ENCODE peak calls at places on chromosomes 16 and 17, in six cellular contexts. T is Panc1, Y is heart right ventricle, B is GM23338, F is left ventricle myocardium inferior, C is fibroblast of lung. H is an unnamed sample. For H3K4me1, the result is how much of the 10 kb centered on the place peaks cover.

GRCh38 chr17:73139296-73139695 is 25.5 kb upstream of the SSTR2 start:
- DNase-seq in B (no peak), T (no peak), C (no peak), Y (no peak), F (no peak), H (no peak)

GRCh38 chr17:61340431-61340830 is 59.2 kb upstream of the TBX2 start:
- DNase-seq in B (no peak), Y (no peak), F (no peak), C (no peak), T (no peak), H (no peak)

GRCh38 chr16:53726625-53727024 is 22.7 kb downstream of the FTO start:
- DNase-seq in C (no peak), B (no peak), F (no peak), Y (no peak), T (no peak), H (no peak)

GRCh38 chr16:84829168-84829965 is 9.6 kb downstream of the CRISPLD2 start:
- DNase-seq in T (no peak), Y (no peak), B (no peak), C (peak), F (no peak), H (no peak)

GRCh38 chr16:30927789-30928378 is 4.5 kb downstream of the FBXL19 start:
- DNase-seq in C (peak), B (peak), F (no peak), Y (peak), T (no peak), H (no peak)

GRCh38 chr17:6462692-6463091 is 18.4 kb downstream of the PIMREG start:
- DNase-seq in B (no peak), Y (no peak), T (no peak), F (no peak), C (no peak), H (no peak)

GRCh38 chr16:66840883-66841282 is 3.3 kb upstream of the CA7 start:
- DNase-seq in T (no peak), F (no peak), C (no peak), B (no peak), Y (no peak), H (no peak)

GRCh38 chr17:6712058-6712853 is 913 bp downstream of the SLC13A5 start:
- DNase-seq in T (no peak), F (no peak), B (peak), C (no peak), Y (no peak), H (no peak)

GRCh38 chr16:259814-260253 is 15.9 kb downstream of the RGS11 start:
- DNase-seq in B (no peak), C (no peak), F (no peak), T (no peak), Y (no peak), H (no peak)

GRCh38 chr17:57349533-57350227 is 93.4 kb downstream of the MSI2 start:
- DNase-seq in Y (no peak), T (no peak), B (no peak), F (no peak), C (no peak), H (no peak)

GRCh38 chr17:17044846-17045561 is 2.7 kb downstream of the MPRIP start:
- DNase-seq in B (peak), C (peak), F (no peak), Y (no peak), T (no peak), H (peak)

GRCh38 chr16:85798901-85799496 is 345 bp downstream of the EMC8 start:
- DNase-seq in F (no peak), T (no peak), C (peak), B (peak), Y (peak), H (peak)

GRCh38 chr17:77083547-77083946 is 57.2 kb upstream of the SEC14L1 start:
- DNase-seq in F (no peak), B (no peak), Y (no peak), C (no peak), T (no peak), H (no peak)

GRCh38 chr17:20008242-20009051 is 712 bp upstream of the SPECC1 start:
- DNase-seq in F (peak), C (no peak), Y (peak), B (peak), T (no peak), H (peak)

GRCh38 chr16:24206926-24207325 is 49.2 kb upstream of the CACNG3 start:
- DNase-seq in F (no peak), B (no peak), T (no peak), C (no peak), Y (no peak), H (no peak)

GRCh38 chr17:76237859-76238313 is 2.4 kb downstream of the RNF157 start:
- DNase-seq in B (no peak), T (no peak), C (no peak), Y (no peak), F (no peak), H (no peak)

GRCh38 chr17:5705081-5705875 is 121.0 kb upstream of the NLRP1 start:
- DNase-seq in T (no peak), C (peak), F (no peak), Y (no peak), B (peak), H (no peak)

GRCh38 chr16:82231021-82231787 is 61.2 kb upstream of the MPHOSPH6 start:
- DNase-seq in Y (no peak), C (no peak), T (no peak), B (no peak), F (no peak), H (peak)

GRCh38 chr17:31048780-31049179 is 46.0 kb upstream of the NF1 start:
- DNase-seq in B (no peak), C (no peak), T (no peak), Y (no peak), F (no peak), H (no peak)

GRCh38 chr16:84036982-84037425 is 5.6 kb downstream of the SLC38A8 start:
- DNase-seq in C (no peak), F (no peak), T (no peak), Y (no peak), B (no peak), H (no peak)

GRCh38 chr17:61412860-61413653 is 13.4 kb downstream of the TBX2 start:
- DNase-seq in Y (no peak), C (peak), F (no peak), B (peak), T (no peak), H (peak)

GRCh38 chr16:54442864-54443263 is 156.3 kb upstream of the IRX3 start:
- DNase-seq in B (no peak), C (no peak), Y (no peak), T (no peak), F (no peak), H (no peak)

GRCh38 chr16:58252716-58253115 is 42.1 kb downstream of the PRSS54 start:
- DNase-seq in Y (no peak), F (no peak), C (no peak), B (peak), T (no peak), H (no peak)

GRCh38 chr17:83064021-83064731 is 15.2 kb upstream of the METRNL start:
- DNase-seq in T (no peak), F (no peak), B (no peak), Y (no peak), C (no peak), H (peak)

GRCh38 chr17:76530489-76530814 is 7.1 kb downstream of the CYGB start:
- DNase-seq in F (no peak), B (no peak), Y (no peak), T (no peak), C (no peak), H (no peak)

GRCh38 chr17:9644910-9645751 is at the start of gene USP43:
- DNase-seq in B (peak), Y (no peak), C (no peak), F (no peak), T (no peak), H (peak)

GRCh38 chr17:65260626-65261025 is 123.5 kb downstream of the RGS9 start:
- DNase-seq in Y (no peak), T (no peak), B (no peak), F (no peak), C (no peak), H (no peak)

GRCh38 chr16:19765860-19766553 is 47.9 kb downstream of the IQCK start:
- DNase-seq in B (no peak), T (no peak), C (peak), Y (peak), F (peak), H (no peak)

GRCh38 chr17:58703137-58703846 is 10.9 kb downstream of the RAD51C start:
- DNase-seq in T (no peak), C (peak), B (no peak), F (no peak), Y (no peak), H (no peak)

GRCh38 chr17:77140878-77141767 is at the start of gene SEC14L1:
- DNase-seq in F (peak), Y (peak), T (no peak), B (peak), C (no peak), H (peak)

GRCh38 chr17:49365667-49366066 is 3.6 kb upstream of the ZNF652 start:
- DNase-seq in F (no peak), T (no peak), C (no peak), Y (no peak), B (peak), H (no peak)

GRCh38 chr16:74830646-74831045 is 56.0 kb upstream of the FA2H start:
- DNase-seq in B (no peak), T (no peak), Y (no peak), F (no peak), C (no peak), H (no peak)

GRCh38 chr16:56983211-56983751 is 6.1 kb upstream of the NLRC5 start:
- DNase-seq in C (no peak), Y (no peak), T (no peak), B (no peak), F (no peak), H (no peak)

GRCh38 chr16:56985962-56986360 is 3.4 kb upstream of the NLRC5 start:
- DNase-seq in B (no peak), C (no peak), F (no peak), Y (no peak), T (no peak), H (no peak)

GRCh38 chr16:56986361-56986760 is 3.0 kb upstream of the NLRC5 start:
- DNase-seq in Y (no peak), C (no peak), B (no peak), T (no peak), F (no peak), H (no peak)

GRCh38 chr16:56985288-56985961 is 3.9 kb upstream of the NLRC5 start:
- DNase-seq in Y (peak), B (no peak), T (no peak), F (peak), C (peak), H (no peak)

GRCh38 chr16:56984639-56985038 is 4.7 kb upstream of the NLRC5 start:
- DNase-seq in T (no peak), F (no peak), B (no peak), C (no peak), Y (no peak), H (no peak)
- H3K4me1 ChIP-seq in T (under half), F (half or more), B (under half), C (under half), Y (under half), H (under half)

GRCh38 chr17:55172612-55173011 is 92.1 kb upstream of the HLF start:
- DNase-seq in B (no peak), C (no peak), Y (no peak), T (no peak), F (no peak), H (no peak)

GRCh38 chr17:55177914-55178217 is 86.9 kb upstream of the HLF start:
- DNase-seq in F (no peak), C (no peak), T (no peak), Y (no peak), B (no peak), H (no peak)

GRCh38 chr17:55175788-55176425 is 88.9 kb upstream of the HLF start:
- DNase-seq in F (no peak), T (no peak), B (no peak), C (no peak), Y (no peak), H (no peak)

GRCh38 chr17:55174133-55174532 is 90.6 kb upstream of the HLF start:
- DNase-seq in B (no peak), Y (no peak), F (no peak), T (no peak), C (no peak), H (no peak)

GRCh38 chr17:55177159-55177913 is 87.4 kb upstream of the HLF start:
- DNase-seq in B (peak), Y (no peak), T (no peak), C (no peak), F (no peak), H (no peak)
- TF ChIP-seq CTCF in B (peak), Y (no peak), T (peak), C (no peak), F (no peak), H (no peak)

GRCh38 chr16:21179126-21179982 is 20.9 kb downstream of the LDAF1 start:
- DNase-seq in T (no peak), C (no peak), Y (no peak), F (no peak), B (no peak), H (no peak)
- H3K4me1 ChIP-seq in T (under half), C (under half), Y (under half), F (under half), B (under half), H (under half)

GRCh38 chr17:3308603-3309002 is 10.4 kb upstream of the OR3A1 start:
- DNase-seq in C (no peak), B (peak), T (no peak), Y (no peak), F (no peak), H (no peak)
- TF ChIP-seq CTCF in C (no peak), B (peak), T (no peak), Y (no peak), F (no peak), H (no peak)

GRCh38 chr16:56933266-56933619 is 1.3 kb downstream of the HERPUD1 start:
- DNase-seq in Y (no peak), F (no peak), C (no peak), T (no peak), B (peak), H (no peak)
- H3K4me1 ChIP-seq in Y (half or more), F (half or more), C (under half), T (under half), B (under half), H (under half)

GRCh38 chr17:29847527-29847931 is 82.5 kb downstream of the SSH2 start:
- DNase-seq in B (peak), C (no peak), Y (no peak), T (no peak), F (no peak), H (no peak)

GRCh38 chr17:29847118-29847517 is 82.9 kb downstream of the SSH2 start:
- DNase-seq in B (no peak), T (no peak), C (no peak), F (no peak), Y (no peak), H (no peak)

GRCh38 chr17:29846298-29846697 is 83.7 kb downstream of the SSH2 start:
- DNase-seq in B (no peak), C (no peak), F (no peak), T (no peak), Y (no peak), H (no peak)

GRCh38 chr17:29840884-29841283 is 89.1 kb downstream of the SSH2 start:
- DNase-seq in T (no peak), C (no peak), B (no peak), F (no peak), Y (no peak), H (no peak)

DNA sequence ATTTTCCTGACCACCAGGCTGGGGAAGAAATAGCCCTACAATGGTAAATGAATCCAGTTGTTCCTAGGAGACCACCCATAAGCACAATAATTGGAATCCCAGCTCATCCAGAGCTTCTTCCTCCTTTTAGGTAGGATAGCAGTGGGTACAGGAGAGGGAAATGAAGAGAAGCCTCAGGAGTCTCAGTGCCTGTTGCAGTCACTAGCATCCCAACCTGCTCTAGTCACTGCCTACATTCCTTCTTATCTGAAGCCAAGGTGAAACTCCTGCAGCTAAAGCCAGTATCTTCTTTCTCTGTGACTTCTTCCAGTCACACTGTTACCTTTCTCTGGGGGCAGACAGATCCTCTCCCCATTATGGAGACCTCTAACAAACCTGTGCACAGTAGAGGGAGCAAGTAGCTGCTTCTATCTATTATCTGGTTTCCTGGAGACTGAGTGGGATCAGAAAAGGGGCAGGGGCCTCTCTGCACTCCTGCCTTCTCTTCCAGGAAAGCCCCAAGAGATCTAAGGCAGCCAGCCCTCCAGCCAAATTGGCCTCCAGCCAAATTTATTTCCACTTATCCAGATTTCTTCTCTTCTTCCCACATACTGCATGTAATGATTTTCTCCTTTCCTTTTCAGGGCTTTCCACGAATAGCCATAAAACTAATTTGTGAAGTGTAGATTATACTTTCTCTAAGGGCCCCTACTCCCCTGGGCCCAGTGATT is 85.5 kb downstream of the SSH2 start:
- DNase-seq in T (no peak), Y (no peak), F (no peak), C (peak), B (peak), H (no peak)
- TF ChIP-seq CTCF in T (no peak), Y (no peak), F (peak), C (no peak), B (peak), H (no peak)

GRCh38 chr16:4345439-4346204 is 5.5 kb downstream of the PAM16 start:
- DNase-seq in B (no peak), F (no peak), Y (no peak), C (no peak), T (no peak), H (no peak)

GRCh38 chr16:4347010-4347409 is 4.1 kb downstream of the PAM16 start:
- DNase-seq in Y (no peak), F (no peak), C (peak), B (no peak), T (no peak), H (no peak)

GRCh38 chr16:4346205-4346781 is 4.8 kb downstream of the PAM16 start:
- DNase-seq in B (no peak), C (no peak), Y (no peak), F (no peak), T (no peak), H (no peak)

GRCh38 chr16:4342866-4343744 is 8.0 kb downstream of the PAM16 start:
- DNase-seq in B (no peak), Y (no peak), C (no peak), T (no peak), F (no peak), H (no peak)

DNA sequence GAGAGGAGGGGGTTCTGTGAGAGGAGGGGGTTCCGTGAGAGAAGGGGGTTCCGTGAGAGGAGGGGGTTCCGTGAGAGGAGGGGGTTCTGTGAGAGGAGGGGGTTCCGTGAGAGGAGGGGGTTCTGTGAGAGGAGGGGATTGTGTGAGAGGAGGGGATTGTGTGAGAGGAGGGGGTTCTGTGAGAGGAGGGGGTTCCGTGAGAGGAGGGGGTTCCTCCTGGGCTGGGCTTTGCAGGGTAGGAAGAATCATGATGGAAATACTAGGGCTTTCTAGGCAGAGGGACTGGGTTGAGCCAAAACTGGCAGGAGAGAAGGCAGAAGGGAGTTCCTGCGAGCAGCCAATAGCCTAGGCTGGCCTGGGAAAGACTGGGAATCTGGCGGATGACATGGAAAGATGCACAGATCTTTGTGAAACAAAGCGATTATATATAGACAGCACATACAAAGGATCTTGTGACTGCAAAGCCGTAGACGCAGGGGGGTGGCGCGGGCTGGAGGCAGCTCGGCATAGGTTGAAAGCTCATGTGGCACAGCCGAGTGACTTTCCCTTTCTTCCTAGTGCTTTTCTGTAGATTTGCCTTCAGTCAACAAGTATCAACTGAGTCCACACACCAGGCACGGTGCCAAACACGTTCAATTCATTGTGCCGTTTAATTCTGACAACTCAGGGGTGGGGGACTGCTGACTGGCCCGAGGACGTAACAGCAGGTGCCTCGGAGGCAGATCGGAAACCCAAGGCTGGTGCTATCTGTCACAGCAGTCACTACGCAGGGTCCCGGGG is 6.3 kb downstream of the PAM16 start:
- DNase-seq in F (no peak), Y (no peak), T (no peak), B (no peak), C (peak), H (no peak)
- H3K4me1 ChIP-seq in F (under half), Y (under half), T (half or more), B (under half), C (under half), H (under half)

GRCh38 chr16:73020409-73020884 is 27.5 kb downstream of the ZFHX3 start:
- DNase-seq in B (no peak), Y (peak), C (peak), T (peak), F (peak), H (peak)
- TF ChIP-seq CTCF in B (no peak), Y (no peak), C (no peak), T (no peak), F (no peak), H (no peak)

GRCh38 chr17:42179911-42180410 is 981 bp downstream of the KCNH4 start:
- DNase-seq in Y (peak), B (peak), C (peak), T (no peak), F (peak), H (peak)
- H3K4me1 ChIP-seq in Y (under half), B (under half), C (under half), T (under half), F (under half), H (under half)

DNA sequence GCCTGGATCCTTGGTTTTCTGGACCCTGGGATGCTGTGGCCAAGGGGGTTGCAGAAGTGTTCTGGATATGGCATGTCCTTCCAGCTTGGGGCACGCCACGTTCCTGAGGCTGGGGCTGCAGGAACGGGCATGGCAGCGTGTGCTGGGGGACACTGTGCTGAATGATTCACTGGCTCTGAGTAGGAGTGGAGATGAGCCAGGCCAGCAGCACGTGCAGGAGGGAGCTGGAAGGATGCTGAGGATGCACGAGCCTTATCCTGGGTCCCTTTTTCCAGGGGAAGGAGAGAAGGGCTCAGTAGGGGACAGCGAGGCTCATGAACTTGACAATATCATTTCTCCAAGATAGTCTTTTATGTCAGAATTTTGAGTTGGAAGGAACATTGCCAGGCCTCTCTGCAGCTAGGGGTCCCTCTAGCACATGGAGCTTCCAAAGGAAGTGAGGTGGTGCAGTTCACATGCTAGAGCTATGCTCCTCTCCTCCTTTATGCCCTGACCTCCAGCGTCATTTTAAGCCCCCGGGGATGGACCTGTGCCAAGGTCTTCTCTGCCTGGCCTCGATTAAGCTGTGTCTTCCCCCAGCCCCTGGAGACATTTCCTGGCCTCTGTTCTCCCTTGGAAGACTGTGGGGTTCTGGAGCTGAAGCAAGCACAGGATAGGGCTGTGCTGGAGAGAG is 125.9 kb downstream of the OR1D5 start:
- DNase-seq in Y (no peak), T (no peak), F (no peak), B (no peak), C (peak), H (no peak)
- TF ChIP-seq CTCF in Y (no peak), T (no peak), F (no peak), B (no peak), C (no peak), H (no peak)